ENCODE peak calls at places on chromosomes 13 and 19, in six cellular contexts. F is tibial artery, O is brain microvascular endothelial cell, E is mammary epithelial cell, T is lower lobe of right lung, D is endodermal cell. Y is an unnamed sample.

GRCh38 chr19:43504426-43505185 is at the start of gene PHLDB3:
- DNase-seq in F (peak), O (no peak), E (no peak), T (peak), D (no peak), Y (peak)

GRCh38 chr13:111337206-111337605 is 16.8 kb downstream of the TEX29 start:
- DNase-seq in F (no peak), O (peak), E (peak), T (no peak), D (peak), Y (no peak)

GRCh38 chr19:9251236-9251635 is 506 bp downstream of the OR7E24 start:
- DNase-seq in F (no peak), O (no peak), E (no peak), T (no peak), D (no peak), Y (no peak)

GRCh38 chr19:5452594-5453565 is 2.3 kb upstream of the ZNRF4 start:
- DNase-seq in F (no peak), O (peak), E (no peak), T (no peak), D (no peak), Y (no peak)

GRCh38 chr13:100734194-100734720 is 59.7 kb upstream of the TMTC4 start:
- DNase-seq in F (no peak), O (no peak), E (no peak), T (no peak), D (no peak), Y (no peak)

GRCh38 chr13:69496951-69497350 is 610.7 kb upstream of the ATXN8OS start:
- DNase-seq in F (no peak), O (no peak), E (no peak), T (no peak), D (no peak), Y (no peak)

GRCh38 chr19:49573451-49573850 is 6.9 kb downstream of the NOSIP start:
- DNase-seq in F (no peak), O (no peak), E (no peak), T (no peak), D (no peak), Y (no peak)

GRCh38 chr13:104534847-104535246 is 1468.6 kb upstream of the SLC10A2 start:
- DNase-seq in F (no peak), O (no peak), E (no peak), T (no peak), D (peak), Y (no peak)

GRCh38 chr13:29465741-29466293 is 129.7 kb downstream of the SLC7A1 start:
- DNase-seq in F (no peak), O (peak), E (peak), T (no peak), D (no peak), Y (peak)

GRCh38 chr19:13850910-13851753 is 25.8 kb upstream of the NANOS3 start:
- DNase-seq in F (peak), O (peak), E (peak), T (peak), D (peak), Y (peak)

GRCh38 chr19:6271721-6272410 is 7.9 kb downstream of the MLLT1 start:
- DNase-seq in F (peak), O (no peak), E (no peak), T (peak), D (peak), Y (peak)

GRCh38 chr13:97119899-97120745 is 102.0 kb upstream of the MBNL2 start:
- DNase-seq in F (no peak), O (peak), E (peak), T (no peak), D (no peak), Y (no peak)

GRCh38 chr13:71028884-71029283 is 838.1 kb downstream of the DACH1 start:
- DNase-seq in F (no peak), O (no peak), E (no peak), T (no peak), D (no peak), Y (no peak)

GRCh38 chr13:113951246-113951999 is 22.5 kb downstream of the C13orf46 start:
- DNase-seq in F (peak), O (peak), E (peak), T (peak), D (peak), Y (peak)

GRCh38 chr13:35475131-35475959 is 1.1 kb downstream of the MAB21L1 start:
- DNase-seq in F (peak), O (peak), E (peak), T (no peak), D (peak), Y (peak)

GRCh38 chr19:56751078-56751489 is 79.5 kb upstream of the ZNF835 start:
- DNase-seq in F (no peak), O (no peak), E (no peak), T (no peak), D (no peak), Y (no peak)

GRCh38 chr13:66348745-66349720 is 881.1 kb downstream of the PCDH9 start:
- DNase-seq in F (no peak), O (no peak), E (no peak), T (no peak), D (no peak), Y (peak)

GRCh38 chr19:18807861-18808331 is 16.8 kb upstream of the COMP start:
- DNase-seq in F (peak), O (no peak), E (no peak), T (no peak), D (no peak), Y (no peak)

GRCh38 chr13:59269476-59269875 is 894.3 kb downstream of the DIAPH3 start:
- DNase-seq in F (no peak), O (peak), E (peak), T (no peak), D (no peak), Y (no peak)

GRCh38 chr19:11656535-11656934 is 59.3 kb downstream of the ZNF627 start:
- DNase-seq in F (no peak), O (no peak), E (no peak), T (no peak), D (no peak), Y (no peak)

GRCh38 chr19:33054623-33055022 is 10.1 kb downstream of the RHPN2 start:
- DNase-seq in F (no peak), O (no peak), E (peak), T (peak), D (no peak), Y (no peak)

GRCh38 chr19:55209430-55210119 is at the start of gene PTPRH:
- DNase-seq in F (no peak), O (no peak), E (no peak), T (no peak), D (no peak), Y (peak)

GRCh38 chr13:102608944-102609343 is 12.2 kb downstream of the TPP2 start:
- DNase-seq in F (no peak), O (no peak), E (peak), T (no peak), D (no peak), Y (no peak)

GRCh38 chr13:61466280-61466679 is 50.6 kb upstream of the PCDH20 start:
- DNase-seq in F (no peak), O (no peak), E (no peak), T (no peak), D (peak), Y (no peak)

GRCh38 chr13:38350114-38350617 is 515 bp downstream of the UFM1 start:
- DNase-seq in F (peak), O (peak), E (peak), T (peak), D (no peak), Y (peak)

GRCh38 chr13:50366488-50367174 is 351.4 kb downstream of the KCNRG start:
- DNase-seq in F (no peak), O (no peak), E (no peak), T (no peak), D (no peak), Y (no peak)

GRCh38 chr13:42906257-42906656 is 85.8 kb downstream of the EPSTI1 start:
- DNase-seq in F (no peak), O (no peak), E (no peak), T (no peak), D (no peak), Y (no peak)

GRCh38 chr19:32798201-32798600 is 71.4 kb downstream of the SLC7A9 start:
- DNase-seq in F (no peak), O (no peak), E (no peak), T (no peak), D (no peak), Y (no peak)

GRCh38 chr19:19900124-19900523 is 622 bp upstream of the ZNF93 start:
- DNase-seq in F (no peak), O (peak), E (peak), T (no peak), D (no peak), Y (no peak)

GRCh38 chr19:19900574-19901444 is at the start of gene ZNF93:
- DNase-seq in F (peak), O (peak), E (peak), T (peak), D (peak), Y (peak)
- H3K27ac ChIP-seq in F (peak), O (peak), E (no peak), T (peak), D (peak), Y (peak)

DNA sequence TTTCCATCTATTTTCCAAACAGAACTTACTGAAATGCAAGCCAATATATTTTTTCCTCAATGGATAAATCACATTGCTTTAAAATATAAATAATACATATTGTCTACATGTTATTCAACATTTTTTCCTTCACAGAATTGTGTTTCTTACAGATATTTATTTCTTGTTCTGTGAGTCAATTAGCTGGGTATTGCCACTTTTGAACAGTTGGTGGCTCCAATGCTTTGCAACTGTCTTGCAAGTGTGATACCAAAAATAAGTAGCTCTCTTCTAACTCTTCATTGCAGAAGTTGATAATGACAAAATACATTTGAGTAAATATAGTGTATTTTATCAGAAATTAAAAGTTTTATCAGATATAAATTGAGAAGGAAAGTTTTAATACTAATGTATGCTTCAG is 17.1 kb upstream of the GPC5 start:
- DNase-seq in F (no peak), O (peak), E (no peak), T (no peak), D (no peak), Y (no peak)
- TF ChIP-seq CTCF in F (peak), O (peak), E (peak), T (peak), D (peak), Y (peak)

GRCh38 chr19:16133818-16134217 is 9.7 kb upstream of the HSH2D start:
- DNase-seq in F (no peak), O (no peak), E (no peak), T (no peak), D (no peak), Y (no peak)
- H3K27ac ChIP-seq in F (no peak), O (no peak), E (no peak), T (no peak), D (no peak), Y (no peak)

GRCh38 chr13:19959831-19960672 is 1.5 kb downstream of the ZMYM2 start:
- DNase-seq in F (peak), O (peak), E (peak), T (peak), D (peak), Y (peak)
- TF ChIP-seq CTCF in F (peak), O (peak), E (peak), T (peak), D (peak), Y (peak)

GRCh38 chr19:797528-798414 is 519 bp downstream of the PTBP1 start:
- DNase-seq in F (peak), O (peak), E (peak), T (peak), D (peak), Y (peak)

GRCh38 chr19:800360-801029 is 3.2 kb downstream of the PTBP1 start:
- DNase-seq in F (no peak), O (no peak), E (peak), T (no peak), D (peak), Y (no peak)

GRCh38 chr19:798415-799075 is 1.3 kb downstream of the PTBP1 start:
- DNase-seq in F (no peak), O (no peak), E (no peak), T (peak), D (peak), Y (peak)

GRCh38 chr19:801030-801860 is 4.0 kb downstream of the PTBP1 start:
- DNase-seq in F (peak), O (no peak), E (peak), T (peak), D (peak), Y (peak)

DNA sequence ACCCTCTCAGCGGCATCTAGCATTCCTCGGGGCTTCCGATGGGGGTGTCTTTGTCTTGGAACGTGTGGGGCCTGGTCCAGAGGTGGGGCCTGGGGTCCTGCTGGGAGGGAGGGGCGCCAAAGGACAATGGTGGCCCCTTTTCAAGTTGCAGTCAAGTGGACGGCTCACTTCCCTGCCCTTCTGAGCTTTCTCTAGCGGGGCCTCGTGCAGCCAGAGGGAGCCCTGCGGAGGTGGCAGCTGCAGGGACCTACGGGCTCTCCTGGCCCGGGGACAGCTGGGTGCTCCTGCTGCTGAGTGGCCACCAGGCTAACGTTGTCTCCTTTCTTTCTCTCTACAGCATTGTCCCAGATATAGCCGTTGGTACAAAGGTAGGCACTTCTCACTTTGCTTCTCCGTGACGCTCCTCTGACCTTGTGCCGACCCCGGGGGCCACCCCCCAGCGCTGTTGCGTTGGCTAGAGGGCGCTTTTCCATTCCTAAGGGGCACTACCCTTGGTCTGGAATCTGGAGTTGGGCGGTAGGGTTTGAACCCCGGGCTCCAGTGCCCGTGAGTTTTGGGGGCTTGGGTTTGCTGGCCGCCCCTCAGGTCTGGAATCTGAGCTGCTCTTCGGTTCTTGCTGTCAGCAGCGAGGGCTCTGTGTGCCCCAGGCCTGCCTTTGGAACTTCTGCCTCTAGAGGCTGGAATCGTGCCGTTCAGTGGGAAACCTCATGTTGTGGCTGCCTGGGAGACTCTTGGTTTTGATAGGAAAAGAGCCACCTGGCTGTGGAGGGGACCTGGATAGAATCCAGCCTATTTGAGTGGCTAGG is 2.0 kb downstream of the PTBP1 start:
- DNase-seq in F (no peak), O (no peak), E (peak), T (no peak), D (peak), Y (no peak)
- H3K27ac ChIP-seq in F (peak), O (peak), E (peak), T (peak), D (peak), Y (peak)

GRCh38 chr19:29923653-29924052 is 18.4 kb upstream of the URI1 start:
- DNase-seq in F (no peak), O (no peak), E (no peak), T (no peak), D (no peak), Y (no peak)

GRCh38 chr19:29922972-29923371 is 19.1 kb upstream of the URI1 start:
- DNase-seq in F (no peak), O (no peak), E (no peak), T (no peak), D (no peak), Y (no peak)

GRCh38 chr19:29918891-29919290 is 23.1 kb upstream of the URI1 start:
- DNase-seq in F (no peak), O (no peak), E (no peak), T (no peak), D (no peak), Y (no peak)

DNA sequence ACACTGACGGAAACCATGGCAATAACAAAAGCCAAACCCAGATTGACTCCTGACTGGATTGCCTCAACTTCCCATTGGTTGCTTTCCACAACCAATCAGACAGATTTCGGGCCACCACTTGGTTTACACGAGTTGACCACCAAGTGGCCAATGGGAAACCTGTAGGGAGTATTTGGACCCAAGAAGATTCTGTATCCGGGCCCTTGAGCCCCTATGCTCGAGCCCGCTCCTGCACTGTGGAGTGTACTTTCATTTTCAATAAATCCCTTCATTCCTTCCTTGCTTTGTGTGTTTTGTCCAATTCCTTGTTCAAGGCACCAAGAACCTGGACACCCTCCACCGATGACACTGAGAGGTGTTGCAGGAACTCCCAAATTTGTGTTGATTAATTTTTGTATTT is 24.1 kb upstream of the URI1 start:
- DNase-seq in F (no peak), O (no peak), E (no peak), T (no peak), D (no peak), Y (no peak)
- TF ChIP-seq CTCF in F (no peak), O (no peak), E (no peak), T (no peak), D (no peak), Y (no peak)

DNA sequence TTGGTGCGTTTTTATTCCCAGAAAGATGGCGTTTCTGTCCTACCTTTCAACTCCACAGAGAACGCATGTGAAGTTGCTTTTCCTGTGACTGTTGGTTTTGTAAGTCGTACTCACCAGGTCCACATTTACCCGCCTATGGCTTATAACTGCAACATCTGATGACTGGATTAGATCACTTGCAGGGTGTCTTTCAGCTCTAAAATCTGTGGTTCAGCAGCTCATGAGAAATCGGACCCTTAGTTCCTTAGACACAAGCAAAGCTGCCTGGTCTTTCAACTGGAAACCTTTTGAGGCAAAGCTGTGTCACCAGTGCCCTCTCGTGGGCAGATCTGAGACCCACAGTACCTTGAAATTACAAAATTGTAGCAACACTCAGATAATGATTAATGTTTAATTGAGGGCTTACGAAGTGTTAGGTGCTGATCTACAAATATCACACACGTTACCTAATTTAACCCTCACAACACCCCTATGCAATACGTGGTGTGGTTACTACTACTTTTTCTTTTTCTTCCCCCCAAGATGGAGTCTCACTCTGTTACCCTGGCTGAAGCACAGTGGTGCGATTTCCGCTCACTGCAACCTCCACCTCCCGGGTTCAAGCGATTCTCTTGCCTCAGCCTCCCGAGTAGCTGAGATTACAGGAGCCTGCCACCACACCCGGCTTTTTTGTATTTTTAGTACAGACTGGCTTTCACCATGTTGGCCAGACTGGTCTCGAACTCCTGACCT is 65.4 kb downstream of the RUBCNL start:
- DNase-seq in F (no peak), O (peak), E (peak), T (peak), D (peak), Y (peak)
- H3K27ac ChIP-seq in F (no peak), O (no peak), E (no peak), T (no peak), D (no peak), Y (no peak)

GRCh38 chr13:28161370-28161769 is 23.0 kb downstream of the PAN3 start:
- DNase-seq in F (no peak), O (no peak), E (no peak), T (no peak), D (peak), Y (no peak)
- TF ChIP-seq CTCF in F (no peak), O (no peak), E (no peak), T (no peak), D (no peak), Y (no peak)

GRCh38 chr19:35248310-35249145 is at the start of gene LSR:
- DNase-seq in F (peak), O (no peak), E (peak), T (peak), D (peak), Y (peak)
- H3K27ac ChIP-seq in F (peak), O (no peak), E (peak), T (peak), D (peak), Y (peak)

GRCh38 chr19:41894350-41894749 is 11.4 kb downstream of the ARHGEF1 start:
- DNase-seq in F (no peak), O (no peak), E (no peak), T (no peak), D (no peak), Y (no peak)

GRCh38 chr19:41889896-41890295 is 6.9 kb downstream of the ARHGEF1 start:
- DNase-seq in F (no peak), O (no peak), E (no peak), T (no peak), D (no peak), Y (no peak)

GRCh38 chr19:41893899-41894298 is 10.9 kb downstream of the ARHGEF1 start:
- DNase-seq in F (no peak), O (peak), E (no peak), T (no peak), D (peak), Y (no peak)

GRCh38 chr19:41888926-41889325 is 5.9 kb downstream of the ARHGEF1 start:
- DNase-seq in F (no peak), O (no peak), E (no peak), T (peak), D (no peak), Y (no peak)

GRCh38 chr19:41892173-41892902 is 9.4 kb downstream of the ARHGEF1 start:
- DNase-seq in F (no peak), O (no peak), E (no peak), T (no peak), D (no peak), Y (no peak)
- TF ChIP-seq CTCF in F (no peak), O (peak), E (no peak), T (no peak), D (peak), Y (no peak)

Y was measured in heart left ventricle.